ENCODE peak calls at places on chromosome 10, in four cellular contexts. W is dermis microvascular lymphatic vessel endothelial cell, Y is Daoy, Q is aorta. S is an unnamed sample.

GRCh38 chr10:15200626-15201025 is 32.1 kb upstream of the NMT2 start:
- DNase-seq in Y (peak), Q (no peak), W (peak), S (no peak)

GRCh38 chr10:123847686-123848432 is 43.7 kb downstream of the CPXM2 start:
- DNase-seq in Q (no peak), W (no peak), Y (no peak), S (peak)

GRCh38 chr10:116659049-116659670 is 38.4 kb downstream of the PNLIPRP2 start:
- DNase-seq in Q (no peak), Y (no peak), W (no peak), S (no peak)

GRCh38 chr10:46263831-46264268 is 22.9 kb upstream of the ANTXRL start:
- DNase-seq in Q (no peak), Y (no peak), W (no peak), S (no peak)

GRCh38 chr10:5650664-5651063 is 15.7 kb downstream of the ASB13 start:
- DNase-seq in Y (no peak), Q (no peak), W (no peak), S (no peak)

GRCh38 chr10:27857616-27858015 is 112.0 kb upstream of the MKX start:
- DNase-seq in Q (no peak), W (no peak), Y (no peak), S (peak)

GRCh38 chr10:70448236-70448635 is 6.8 kb upstream of the NODAL start:
- DNase-seq in W (no peak), Y (no peak), Q (no peak), S (no peak)

GRCh38 chr10:130371686-130372085 is 235.5 kb downstream of the GLRX3 start:
- DNase-seq in W (no peak), Q (no peak), Y (no peak), S (no peak)

GRCh38 chr10:23293145-23293724 is 51.4 kb downstream of the C10orf67 start:
- DNase-seq in Y (peak), Q (no peak), W (peak), S (peak)

GRCh38 chr10:4678023-4678950 is 147.7 kb upstream of the AKR1E2 start:
- DNase-seq in Y (peak), W (no peak), Q (no peak), S (no peak)

GRCh38 chr10:63209703-63210102 is 76.6 kb downstream of the NRBF2 start:
- DNase-seq in Y (no peak), W (no peak), Q (no peak), S (no peak)

GRCh38 chr10:69974551-69975155 is 78.0 kb upstream of the MACROH2A2 start:
- DNase-seq in Y (peak), W (no peak), Q (no peak), S (no peak)

GRCh38 chr10:108631332-108631731 is 1292.0 kb downstream of the XPNPEP1 start:
- DNase-seq in Y (no peak), Q (no peak), W (no peak), S (no peak)

S was measured in NCI-H1092 treated with DMSO at 0.1 percent for 48 hours.